ENCODE peak calls at places on chromosomes 3 and 15, in ten cellular contexts. One of them, this sample, is unnamed. For H3K9me2, the result is how much of the 10 kb centered on the place peaks cover.

GRCh38 chr15:68487087-68487843 is 55.3 kb upstream of the ITGA11 start:
- DNase-seq in GM23338: no peak
- DNase-seq in OCI-LY7: no peak
- DNase-seq in hepatocyte: no peak
- DNase-seq in PC-9: no peak
- DNase-seq in HCT116: no peak
- DNase-seq in MM.1S: no peak
- DNase-seq in GM23248: peak
- DNase-seq in Karpas-422: no peak
- DNase-seq in SK-N-SH: no peak
- DNase-seq in this sample: no peak

GRCh38 chr3:22609139-22609538 is 594.0 kb upstream of the UBE2E2 start:
- DNase-seq in GM23338: no peak
- DNase-seq in OCI-LY7: no peak
- DNase-seq in hepatocyte: no peak
- DNase-seq in PC-9: no peak
- DNase-seq in HCT116: no peak
- DNase-seq in MM.1S: no peak
- DNase-seq in GM23248: peak
- DNase-seq in Karpas-422: no peak
- DNase-seq in SK-N-SH: no peak
- DNase-seq in this sample: peak

GRCh38 chr15:65303687-65304392 is 637 bp upstream of the RNU5B-1 start:
- DNase-seq in GM23338: peak
- DNase-seq in OCI-LY7: peak
- DNase-seq in hepatocyte: peak
- DNase-seq in PC-9: peak
- DNase-seq in HCT116: peak
- DNase-seq in MM.1S: no peak
- DNase-seq in GM23248: peak
- DNase-seq in Karpas-422: no peak
- DNase-seq in SK-N-SH: peak
- DNase-seq in this sample: peak

GRCh38 chr3:13325892-13326443 is 94.2 kb downstream of the NUP210 start:
- DNase-seq in GM23338: no peak
- DNase-seq in OCI-LY7: no peak
- DNase-seq in hepatocyte: no peak
- DNase-seq in PC-9: no peak
- DNase-seq in HCT116: no peak
- DNase-seq in MM.1S: no peak
- DNase-seq in GM23248: no peak
- DNase-seq in Karpas-422: peak
- DNase-seq in SK-N-SH: no peak
- DNase-seq in this sample: no peak

GRCh38 chr15:73697033-73697467 is 12.9 kb downstream of the CD276 start:
- DNase-seq in GM23338: peak
- DNase-seq in OCI-LY7: peak
- DNase-seq in hepatocyte: peak
- DNase-seq in PC-9: no peak
- DNase-seq in HCT116: no peak
- DNase-seq in MM.1S: peak
- DNase-seq in GM23248: peak
- DNase-seq in Karpas-422: peak
- DNase-seq in SK-N-SH: peak
- DNase-seq in this sample: peak

GRCh38 chr3:122342803-122343202 is 17.8 kb downstream of the CSTA start:
- DNase-seq in GM23338: no peak
- DNase-seq in OCI-LY7: no peak
- DNase-seq in hepatocyte: no peak
- DNase-seq in PC-9: no peak
- DNase-seq in HCT116: no peak
- DNase-seq in MM.1S: no peak
- DNase-seq in GM23248: no peak
- DNase-seq in Karpas-422: no peak
- DNase-seq in SK-N-SH: no peak
- DNase-seq in this sample: no peak

GRCh38 chr3:121707531-121708273 is 41.8 kb downstream of the GOLGB1 start:
- DNase-seq in GM23338: no peak
- DNase-seq in OCI-LY7: no peak
- DNase-seq in hepatocyte: no peak
- DNase-seq in PC-9: no peak
- DNase-seq in HCT116: no peak
- DNase-seq in MM.1S: no peak
- DNase-seq in GM23248: no peak
- DNase-seq in Karpas-422: no peak
- DNase-seq in SK-N-SH: no peak
- DNase-seq in this sample: peak

GRCh38 chr3:185733980-185734724 is 90.7 kb downstream of the IGF2BP2 start:
- DNase-seq in GM23338: peak
- DNase-seq in OCI-LY7: peak
- DNase-seq in hepatocyte: peak
- DNase-seq in PC-9: peak
- DNase-seq in HCT116: peak
- DNase-seq in MM.1S: peak
- DNase-seq in GM23248: peak
- DNase-seq in Karpas-422: peak
- DNase-seq in SK-N-SH: peak
- DNase-seq in this sample: peak

DNA sequence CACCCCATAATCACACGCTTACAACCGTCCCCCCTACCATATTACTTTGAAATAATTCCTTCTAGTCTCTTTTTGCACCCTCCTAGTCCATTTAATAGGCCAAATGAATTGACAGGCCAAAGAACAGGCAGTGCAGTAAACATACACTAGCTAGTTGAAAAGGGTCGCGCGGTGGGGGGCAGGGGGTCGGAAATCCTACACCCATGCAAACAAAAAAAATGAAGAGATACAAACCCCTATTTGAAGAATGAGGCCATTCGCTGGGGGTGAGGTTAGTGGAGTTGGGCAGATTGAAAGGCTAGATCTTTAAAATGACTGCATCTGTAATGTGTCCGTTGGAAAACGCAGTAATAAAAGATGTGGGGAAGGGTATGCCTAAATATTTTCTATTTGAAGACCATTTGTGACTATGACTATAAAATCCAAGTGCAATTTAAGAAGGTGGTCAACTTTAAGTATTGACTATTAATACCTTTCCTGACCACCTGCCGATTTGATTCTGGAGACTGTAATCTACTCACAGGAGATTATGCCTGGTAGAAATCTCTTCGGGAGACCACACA is 891 bp upstream of the ARL6 start:
- DNase-seq in GM23338: peak
- DNase-seq in OCI-LY7: no peak
- DNase-seq in hepatocyte: no peak
- DNase-seq in PC-9: no peak
- DNase-seq in HCT116: no peak
- DNase-seq in MM.1S: no peak
- DNase-seq in GM23248: peak
- DNase-seq in Karpas-422: no peak
- DNase-seq in SK-N-SH: peak
- DNase-seq in this sample: no peak
- H3K9me2 ChIP-seq in GM23338: under half
- H3K9me2 ChIP-seq in OCI-LY7: under half
- H3K9me2 ChIP-seq in hepatocyte: under half
- H3K9me2 ChIP-seq in PC-9: under half
- H3K9me2 ChIP-seq in HCT116: under half
- H3K9me2 ChIP-seq in MM.1S: under half
- H3K9me2 ChIP-seq in GM23248: under half
- H3K9me2 ChIP-seq in Karpas-422: under half
- H3K9me2 ChIP-seq in SK-N-SH: under half
- H3K9me2 ChIP-seq in this sample: under half

GRCh38 chr3:197309528-197310361 is 11.3 kb upstream of the DLG1 start:
- DNase-seq in GM23338: peak
- DNase-seq in OCI-LY7: peak
- DNase-seq in hepatocyte: peak
- DNase-seq in PC-9: peak
- DNase-seq in HCT116: peak
- DNase-seq in MM.1S: peak
- DNase-seq in GM23248: peak
- DNase-seq in Karpas-422: peak
- DNase-seq in SK-N-SH: no peak
- DNase-seq in this sample: peak

GRCh38 chr3:197308591-197308990 is 10.2 kb upstream of the DLG1 start:
- DNase-seq in GM23338: no peak
- DNase-seq in OCI-LY7: no peak
- DNase-seq in hepatocyte: no peak
- DNase-seq in PC-9: no peak
- DNase-seq in HCT116: no peak
- DNase-seq in MM.1S: no peak
- DNase-seq in GM23248: peak
- DNase-seq in Karpas-422: no peak
- DNase-seq in SK-N-SH: no peak
- DNase-seq in this sample: peak

GRCh38 chr3:197303452-197303851 is 5.0 kb upstream of the DLG1 start:
- DNase-seq in GM23338: no peak
- DNase-seq in OCI-LY7: no peak
- DNase-seq in hepatocyte: no peak
- DNase-seq in PC-9: no peak
- DNase-seq in HCT116: no peak
- DNase-seq in MM.1S: no peak
- DNase-seq in GM23248: no peak
- DNase-seq in Karpas-422: no peak
- DNase-seq in SK-N-SH: no peak
- DNase-seq in this sample: no peak

GRCh38 chr3:197305854-197306253 is 7.4 kb upstream of the DLG1 start:
- DNase-seq in GM23338: no peak
- DNase-seq in OCI-LY7: peak
- DNase-seq in hepatocyte: no peak
- DNase-seq in PC-9: no peak
- DNase-seq in HCT116: no peak
- DNase-seq in MM.1S: peak
- DNase-seq in GM23248: peak
- DNase-seq in Karpas-422: peak
- DNase-seq in SK-N-SH: no peak
- DNase-seq in this sample: no peak

GRCh38 chr3:197306374-197307086 is 8.1 kb upstream of the DLG1 start:
- DNase-seq in GM23338: no peak
- DNase-seq in OCI-LY7: no peak
- DNase-seq in hepatocyte: peak
- DNase-seq in PC-9: peak
- DNase-seq in HCT116: no peak
- DNase-seq in MM.1S: no peak
- DNase-seq in GM23248: peak
- DNase-seq in Karpas-422: no peak
- DNase-seq in SK-N-SH: no peak
- DNase-seq in this sample: peak
- H3K9me2 ChIP-seq in GM23338: under half
- H3K9me2 ChIP-seq in OCI-LY7: under half
- H3K9me2 ChIP-seq in hepatocyte: under half
- H3K9me2 ChIP-seq in PC-9: under half
- H3K9me2 ChIP-seq in HCT116: under half
- H3K9me2 ChIP-seq in MM.1S: under half
- H3K9me2 ChIP-seq in GM23248: under half
- H3K9me2 ChIP-seq in Karpas-422: under half
- H3K9me2 ChIP-seq in SK-N-SH: under half
- H3K9me2 ChIP-seq in this sample: under half

GRCh38 chr3:5277612-5278236 is 90.2 kb downstream of the EDEM1 start:
- DNase-seq in GM23338: no peak
- DNase-seq in OCI-LY7: no peak
- DNase-seq in hepatocyte: no peak
- DNase-seq in PC-9: no peak
- DNase-seq in HCT116: no peak
- DNase-seq in MM.1S: no peak
- DNase-seq in GM23248: no peak
- DNase-seq in Karpas-422: no peak
- DNase-seq in SK-N-SH: no peak
- DNase-seq in this sample: no peak

GRCh38 chr3:5276953-5277352 is 89.4 kb downstream of the EDEM1 start:
- DNase-seq in GM23338: no peak
- DNase-seq in OCI-LY7: no peak
- DNase-seq in hepatocyte: no peak
- DNase-seq in PC-9: no peak
- DNase-seq in HCT116: no peak
- DNase-seq in MM.1S: no peak
- DNase-seq in GM23248: no peak
- DNase-seq in Karpas-422: no peak
- DNase-seq in SK-N-SH: no peak
- DNase-seq in this sample: no peak

GRCh38 chr3:5275529-5275928 is 88.0 kb downstream of the EDEM1 start:
- DNase-seq in GM23338: no peak
- DNase-seq in OCI-LY7: no peak
- DNase-seq in hepatocyte: no peak
- DNase-seq in PC-9: no peak
- DNase-seq in HCT116: no peak
- DNase-seq in MM.1S: no peak
- DNase-seq in GM23248: peak
- DNase-seq in Karpas-422: no peak
- DNase-seq in SK-N-SH: no peak
- DNase-seq in this sample: peak

GRCh38 chr3:5282703-5283102 is 95.2 kb downstream of the EDEM1 start:
- DNase-seq in GM23338: no peak
- DNase-seq in OCI-LY7: no peak
- DNase-seq in hepatocyte: no peak
- DNase-seq in PC-9: no peak
- DNase-seq in HCT116: no peak
- DNase-seq in MM.1S: no peak
- DNase-seq in GM23248: no peak
- DNase-seq in Karpas-422: no peak
- DNase-seq in SK-N-SH: no peak
- DNase-seq in this sample: no peak

DNA sequence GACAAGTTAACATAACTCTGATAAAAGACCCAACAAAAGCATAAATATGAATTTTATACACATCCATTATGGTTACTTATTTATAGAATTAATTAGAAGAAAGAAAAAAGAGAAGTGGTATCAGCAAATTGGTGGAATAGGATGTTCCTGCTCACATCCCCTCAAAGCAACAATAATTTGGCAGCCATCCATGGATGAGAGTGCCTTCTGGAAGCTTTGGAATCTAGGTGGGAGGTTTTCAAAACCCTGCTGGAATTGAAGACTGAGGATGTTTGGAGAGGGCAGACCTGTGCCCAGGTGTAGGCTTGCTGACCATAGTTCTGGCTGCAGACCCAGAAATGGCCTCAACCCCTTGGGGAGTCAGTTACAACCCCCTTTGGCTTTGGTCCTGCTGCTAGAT is 91.2 kb downstream of the EDEM1 start:
- DNase-seq in GM23338: no peak
- DNase-seq in OCI-LY7: no peak
- DNase-seq in hepatocyte: no peak
- DNase-seq in PC-9: no peak
- DNase-seq in HCT116: no peak
- DNase-seq in MM.1S: no peak
- DNase-seq in GM23248: no peak
- DNase-seq in Karpas-422: no peak
- DNase-seq in SK-N-SH: no peak
- DNase-seq in this sample: peak
- H3K9me2 ChIP-seq in GM23338: under half
- H3K9me2 ChIP-seq in OCI-LY7: under half
- H3K9me2 ChIP-seq in hepatocyte: under half
- H3K9me2 ChIP-seq in PC-9: under half
- H3K9me2 ChIP-seq in HCT116: under half
- H3K9me2 ChIP-seq in MM.1S: under half
- H3K9me2 ChIP-seq in GM23248: under half
- H3K9me2 ChIP-seq in Karpas-422: under half
- H3K9me2 ChIP-seq in SK-N-SH: under half
- H3K9me2 ChIP-seq in this sample: under half

DNA sequence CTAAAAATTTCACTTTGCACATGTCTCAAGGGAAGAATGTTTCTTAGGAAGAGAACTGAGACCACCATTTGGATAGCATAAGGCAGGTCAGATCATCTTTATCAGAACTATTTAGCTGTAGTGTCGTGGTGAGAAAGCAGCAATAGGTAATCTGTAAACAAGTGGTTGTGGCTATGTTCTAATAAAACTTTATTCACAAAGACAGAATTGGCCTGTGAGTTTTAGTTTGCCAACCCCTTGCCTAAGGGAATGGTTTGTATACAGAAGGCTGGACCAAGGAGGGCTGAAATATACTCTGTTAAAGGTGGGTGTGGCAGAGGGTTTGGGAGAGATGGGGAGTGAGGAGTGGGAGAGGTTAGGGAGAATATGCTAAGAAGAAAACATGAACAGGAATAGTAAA is 10.6 kb upstream of the RBM5 start:
- DNase-seq in GM23338: no peak
- DNase-seq in OCI-LY7: no peak
- DNase-seq in hepatocyte: no peak
- DNase-seq in PC-9: no peak
- DNase-seq in HCT116: no peak
- DNase-seq in MM.1S: no peak
- DNase-seq in GM23248: no peak
- DNase-seq in Karpas-422: no peak
- DNase-seq in SK-N-SH: no peak
- DNase-seq in this sample: no peak
- H3K9me2 ChIP-seq in GM23338: under half
- H3K9me2 ChIP-seq in OCI-LY7: under half
- H3K9me2 ChIP-seq in hepatocyte: under half
- H3K9me2 ChIP-seq in PC-9: under half
- H3K9me2 ChIP-seq in HCT116: under half
- H3K9me2 ChIP-seq in MM.1S: under half
- H3K9me2 ChIP-seq in GM23248: under half
- H3K9me2 ChIP-seq in Karpas-422: under half
- H3K9me2 ChIP-seq in SK-N-SH: under half
- H3K9me2 ChIP-seq in this sample: under half